ENCODE peak calls at places on chromosomes 1 and 21, in six cellular contexts. One of them, this sample, is unnamed.
A peak's percentile ranks its signal among the peaks of the same experiment; 100 is the strongest.

GRCh38 chr1:68188060-68188538 is 44.2 kb downstream of the WLS start:
- DNase-seq in BJ: no peak
- DNase-seq in cardiac fibroblast: peak; percentile 87
- DNase-seq in iPS DF 6.9: no peak
- DNase-seq in GM23338: no peak
- DNase-seq in RKO: no peak
- DNase-seq in this sample: no peak

GRCh38 chr1:64857347-64857746 is 109.0 kb downstream of the JAK1 start:
- DNase-seq in cardiac fibroblast: no peak
- DNase-seq in iPS DF 6.9: no peak
- DNase-seq in GM23338: no peak
- DNase-seq in BJ: no peak
- DNase-seq in RKO: no peak
- DNase-seq in this sample: no peak

GRCh38 chr1:225617956-225618355 is 35.0 kb downstream of the ENAH start:
- DNase-seq in RKO: no peak
- DNase-seq in BJ: no peak
- DNase-seq in cardiac fibroblast: no peak
- DNase-seq in GM23338: no peak
- DNase-seq in iPS DF 6.9: no peak
- DNase-seq in this sample: no peak

GRCh38 chr1:247269075-247269580 is 13.3 kb downstream of the VN1R5 start:
- DNase-seq in BJ: no peak
- DNase-seq in iPS DF 6.9: no peak
- DNase-seq in GM23338: no peak
- DNase-seq in cardiac fibroblast: no peak
- DNase-seq in RKO: no peak
- DNase-seq in this sample: no peak

GRCh38 chr1:208601569-208601968 is 357.4 kb upstream of the PLXNA2 start:
- DNase-seq in GM23338: no peak
- DNase-seq in cardiac fibroblast: no peak
- DNase-seq in BJ: no peak
- DNase-seq in iPS DF 6.9: no peak
- DNase-seq in RKO: no peak
- DNase-seq in this sample: no peak

GRCh38 chr1:19606817-19607706 is 37.0 kb upstream of the NBL1 start:
- DNase-seq in iPS DF 6.9: no peak
- DNase-seq in BJ: no peak
- DNase-seq in GM23338: no peak
- DNase-seq in RKO: no peak
- DNase-seq in cardiac fibroblast: no peak
- DNase-seq in this sample: no peak

GRCh38 chr1:232655746-232656085 is 25.8 kb upstream of the SIPA1L2 start:
- DNase-seq in BJ: no peak
- DNase-seq in cardiac fibroblast: no peak
- DNase-seq in GM23338: no peak
- DNase-seq in RKO: no peak
- DNase-seq in iPS DF 6.9: no peak
- DNase-seq in this sample: no peak

GRCh38 chr1:54955359-54955758 is 25.1 kb upstream of the TMEM61 start:
- DNase-seq in iPS DF 6.9: no peak
- DNase-seq in BJ: no peak
- DNase-seq in RKO: peak; percentile 64
- DNase-seq in GM23338: no peak
- DNase-seq in cardiac fibroblast: peak; percentile 82
- DNase-seq in this sample: no peak

GRCh38 chr1:41884256-41885240 is 34.2 kb downstream of the HIVEP3 start:
- DNase-seq in GM23338: peak; percentile 24
- DNase-seq in cardiac fibroblast: no peak
- DNase-seq in iPS DF 6.9: no peak
- DNase-seq in BJ: no peak
- DNase-seq in RKO: no peak
- DNase-seq in this sample: no peak

GRCh38 chr21:34126269-34126668 is 52.9 kb downstream of the MRPS6 start:
- DNase-seq in RKO: no peak
- DNase-seq in cardiac fibroblast: peak; percentile 30
- DNase-seq in iPS DF 6.9: no peak
- DNase-seq in GM23338: peak; percentile 41
- DNase-seq in BJ: peak; percentile 37
- DNase-seq in this sample: no peak

GRCh38 chr1:51543877-51544276 is 24.8 kb upstream of the EPS15 start:
- DNase-seq in iPS DF 6.9: no peak
- DNase-seq in cardiac fibroblast: peak; percentile 45
- DNase-seq in BJ: no peak
- DNase-seq in GM23338: no peak
- DNase-seq in RKO: peak; percentile 37
- DNase-seq in this sample: no peak

GRCh38 chr1:208807446-208808117 is 563.4 kb upstream of the PLXNA2 start:
- DNase-seq in iPS DF 6.9: no peak
- DNase-seq in GM23338: no peak
- DNase-seq in RKO: no peak
- DNase-seq in BJ: no peak
- DNase-seq in cardiac fibroblast: no peak
- DNase-seq in this sample: no peak

GRCh38 chr1:6170742-6171201 is 9.3 kb downstream of the CHD5 start:
- DNase-seq in cardiac fibroblast: no peak
- DNase-seq in RKO: no peak
- DNase-seq in GM23338: no peak
- DNase-seq in iPS DF 6.9: no peak
- DNase-seq in BJ: no peak
- DNase-seq in this sample: no peak

GRCh38 chr1:7366286-7366954 is 404.7 kb upstream of the VAMP3 start:
- DNase-seq in RKO: no peak
- DNase-seq in GM23338: no peak
- DNase-seq in BJ: no peak
- DNase-seq in cardiac fibroblast: no peak
- DNase-seq in iPS DF 6.9: no peak
- DNase-seq in this sample: no peak

GRCh38 chr21:38797470-38797869 is 8.3 kb upstream of the ETS2 start:
- DNase-seq in GM23338: no peak
- DNase-seq in RKO: no peak
- DNase-seq in cardiac fibroblast: peak; percentile 49
- DNase-seq in BJ: no peak
- DNase-seq in iPS DF 6.9: no peak
- DNase-seq in this sample: no peak

GRCh38 chr1:212668477-212668876 is 31.2 kb downstream of the BATF3 start:
- DNase-seq in iPS DF 6.9: no peak
- DNase-seq in GM23338: no peak
- DNase-seq in RKO: no peak
- DNase-seq in cardiac fibroblast: no peak
- DNase-seq in BJ: no peak
- DNase-seq in this sample: no peak

GRCh38 chr21:42423197-42423675 is 19.5 kb downstream of the UBASH3A start:
- DNase-seq in RKO: no peak
- DNase-seq in iPS DF 6.9: no peak
- DNase-seq in GM23338: no peak
- DNase-seq in BJ: no peak
- DNase-seq in cardiac fibroblast: no peak
- DNase-seq in this sample: no peak

GRCh38 chr21:42754270-42754933 is 101.0 kb downstream of the PDE9A start:
- DNase-seq in BJ: no peak
- DNase-seq in GM23338: no peak
- DNase-seq in RKO: no peak
- DNase-seq in cardiac fibroblast: no peak
- DNase-seq in iPS DF 6.9: no peak
- DNase-seq in this sample: no peak

GRCh38 chr1:87226341-87226760 is 102.3 kb upstream of the LMO4 start:
- DNase-seq in iPS DF 6.9: peak; percentile 18
- DNase-seq in RKO: peak; percentile 59
- DNase-seq in GM23338: peak; percentile 73
- DNase-seq in cardiac fibroblast: peak; percentile 99
- DNase-seq in BJ: peak; percentile 95
- DNase-seq in this sample: peak; percentile 84

GRCh38 chr21:31374430-31374829 is 30.4 kb upstream of the TIAM1 start:
- DNase-seq in cardiac fibroblast: no peak
- DNase-seq in RKO: no peak
- DNase-seq in GM23338: no peak
- DNase-seq in iPS DF 6.9: no peak
- DNase-seq in BJ: no peak
- DNase-seq in this sample: no peak

GRCh38 chr21:46295177-46295711 is 9.1 kb downstream of the YBEY start:
- DNase-seq in BJ: no peak
- DNase-seq in cardiac fibroblast: peak; percentile 69
- DNase-seq in RKO: no peak
- DNase-seq in iPS DF 6.9: no peak
- DNase-seq in GM23338: peak; percentile 22
- DNase-seq in this sample: no peak

GRCh38 chr1:176033879-176034278 is 173.2 kb downstream of the COP1 start:
- DNase-seq in iPS DF 6.9: no peak
- DNase-seq in RKO: no peak
- DNase-seq in cardiac fibroblast: peak; percentile 68
- DNase-seq in GM23338: no peak
- DNase-seq in BJ: peak; percentile 3
- DNase-seq in this sample: peak; percentile 8

GRCh38 chr1:156933136-156933535 is 12.7 kb downstream of the LRRC71 start:
- DNase-seq in BJ: no peak
- DNase-seq in RKO: no peak
- DNase-seq in cardiac fibroblast: no peak
- DNase-seq in GM23338: no peak
- DNase-seq in iPS DF 6.9: no peak
- DNase-seq in this sample: no peak

GRCh38 chr1:17207540-17207939 is 2.6 kb downstream of the PADI1 start:
- DNase-seq in RKO: no peak
- DNase-seq in iPS DF 6.9: no peak
- DNase-seq in cardiac fibroblast: no peak
- DNase-seq in BJ: no peak
- DNase-seq in GM23338: no peak
- DNase-seq in this sample: no peak

GRCh38 chr1:1891349-1892078 is 627 bp upstream of the GNB1 start:
- DNase-seq in iPS DF 6.9: no peak
- DNase-seq in BJ: no peak
- DNase-seq in RKO: peak; percentile 54
- DNase-seq in cardiac fibroblast: peak; percentile 52
- DNase-seq in GM23338: peak; percentile 67
- DNase-seq in this sample: peak; percentile 93

GRCh38 chr1:164265232-164265631 is 293.8 kb upstream of the PBX1 start:
- DNase-seq in GM23338: no peak
- DNase-seq in iPS DF 6.9: no peak
- DNase-seq in BJ: no peak
- DNase-seq in cardiac fibroblast: no peak
- DNase-seq in RKO: no peak
- DNase-seq in this sample: no peak

GRCh38 chr1:8194481-8195227 is 123.3 kb upstream of the SLC45A1 start:
- DNase-seq in BJ: no peak
- DNase-seq in RKO: peak; percentile 85
- DNase-seq in GM23338: no peak
- DNase-seq in iPS DF 6.9: no peak
- DNase-seq in cardiac fibroblast: peak; percentile 89
- DNase-seq in this sample: peak; percentile 72

GRCh38 chr1:64516803-64517568 is 47.1 kb downstream of the CACHD1 start:
- DNase-seq in RKO: no peak
- DNase-seq in GM23338: peak; percentile 64
- DNase-seq in iPS DF 6.9: no peak
- DNase-seq in BJ: peak; percentile 48
- DNase-seq in cardiac fibroblast: peak; percentile 82
- DNase-seq in this sample: no peak